ENCODE peak calls at places on chromosomes 16 and 17, in four cellular contexts. E is AG10803, F is Panc1, K is fibroblast of pulmonary artery. H is an unnamed sample.

GRCh38 chr16:59324462-59324861 is 590.3 kb upstream of the GOT2 start:
- DNase-seq in K (no peak), F (no peak), E (no peak), H (no peak)

GRCh38 chr16:12661656-12662172 is 142.0 kb downstream of the CPPED1 start:
- DNase-seq in E (no peak), K (peak), F (no peak), H (peak)

GRCh38 chr16:70746708-70747424 is 54.1 kb downstream of the VAC14 start:
- DNase-seq in F (peak), K (peak), E (peak), H (peak)

GRCh38 chr16:57061084-57061905 is 31.1 kb upstream of the CPNE2 start:
- DNase-seq in K (peak), E (peak), F (no peak), H (peak)

GRCh38 chr17:13003927-13004326 is 13.9 kb downstream of the ELAC2 start:
- DNase-seq in K (no peak), F (no peak), E (no peak), H (no peak)

GRCh38 chr17:74729866-74730265 is 7.2 kb upstream of the RAB37 start:
- DNase-seq in E (no peak), K (no peak), F (no peak), H (no peak)

GRCh38 chr16:46839986-46840443 is 9.0 kb upstream of the C16orf87 start:
- DNase-seq in E (no peak), F (no peak), K (no peak), H (no peak)

GRCh38 chr17:47281246-47281645 is 27.6 kb downstream of the ITGB3 start:
- DNase-seq in K (no peak), E (no peak), F (no peak), H (no peak)

GRCh38 chr17:40091691-40092397 is 8.5 kb downstream of the NR1D1 start:
- DNase-seq in K (no peak), E (no peak), F (no peak), H (no peak)

GRCh38 chr16:66444049-66444481 is 17.0 kb downstream of the BEAN1 start:
- DNase-seq in F (no peak), K (no peak), E (no peak), H (no peak)

GRCh38 chr17:4386406-4386805 is 19.9 kb upstream of the UBE2G1 start:
- DNase-seq in F (no peak), E (no peak), K (peak), H (no peak)

GRCh38 chr16:82061861-82062525 is 26.9 kb downstream of the HSD17B2 start:
- DNase-seq in E (peak), K (peak), F (no peak), H (peak)

GRCh38 chr16:12289175-12290063 is 312.9 kb downstream of the SNX29 start:
- DNase-seq in K (no peak), E (no peak), F (no peak), H (no peak)

GRCh38 chr16:27839419-27839818 is 224.1 kb downstream of the GSG1L start:
- DNase-seq in K (peak), F (no peak), E (peak), H (no peak)

GRCh38 chr17:64679710-64680216 is 17.7 kb upstream of the SMURF2 start:
- DNase-seq in E (peak), K (peak), F (no peak), H (peak)

GRCh38 chr17:14103821-14104220 is 34.5 kb downstream of the COX10 start:
- DNase-seq in F (no peak), E (no peak), K (no peak), H (no peak)

GRCh38 chr17:32875904-32876413 is 965 bp downstream of the MYO1D start:
- DNase-seq in F (no peak), E (peak), K (peak), H (peak)

GRCh38 chr17:38560503-38561318 is 45.0 kb downstream of the SRCIN1 start:
- DNase-seq in E (peak), F (no peak), K (peak), H (peak)

GRCh38 chr16:2252806-2253148 is 1.4 kb upstream of the ECI1 start:
- DNase-seq in F (no peak), K (no peak), E (no peak), H (no peak)

GRCh38 chr16:84369105-84369504 is 767 bp downstream of the ATP2C2 start:
- DNase-seq in E (no peak), F (no peak), K (no peak), H (no peak)
- H3K4me3 ChIP-seq in E (no peak), F (no peak), K (no peak), H (no peak)

GRCh38 chr16:84190731-84191388 is at the start of gene ADAD2:
- DNase-seq in F (no peak), K (no peak), E (no peak), H (no peak)

GRCh38 chr16:84194470-84195200 is 3.7 kb downstream of the ADAD2 start:
- DNase-seq in F (no peak), E (no peak), K (no peak), H (no peak)

GRCh38 chr16:84193480-84193879 is 2.5 kb downstream of the ADAD2 start:
- DNase-seq in F (no peak), E (no peak), K (no peak), H (no peak)

GRCh38 chr16:84194018-84194417 is 3.1 kb downstream of the ADAD2 start:
- DNase-seq in E (no peak), K (no peak), F (no peak), H (no peak)

GRCh38 chr16:84191466-84191865 is 509 bp downstream of the ADAD2 start:
- DNase-seq in E (no peak), F (no peak), K (no peak), H (no peak)
- TF ChIP-seq CTCF in E (no peak), F (no peak), K (no peak), H (no peak)

GRCh38 chr17:418421-418751 is 65.8 kb upstream of the RPH3AL start:
- DNase-seq in E (no peak), K (no peak), F (no peak), H (no peak)

GRCh38 chr17:417691-418420 is 65.2 kb upstream of the RPH3AL start:
- DNase-seq in F (no peak), K (no peak), E (no peak), H (no peak)

GRCh38 chr17:419073-419735 is 66.6 kb upstream of the RPH3AL start:
- DNase-seq in E (no peak), F (no peak), K (no peak), H (no peak)

GRCh38 chr17:413706-414440 is 61.3 kb upstream of the RPH3AL start:
- DNase-seq in E (no peak), K (no peak), F (no peak), H (no peak)

DNA sequence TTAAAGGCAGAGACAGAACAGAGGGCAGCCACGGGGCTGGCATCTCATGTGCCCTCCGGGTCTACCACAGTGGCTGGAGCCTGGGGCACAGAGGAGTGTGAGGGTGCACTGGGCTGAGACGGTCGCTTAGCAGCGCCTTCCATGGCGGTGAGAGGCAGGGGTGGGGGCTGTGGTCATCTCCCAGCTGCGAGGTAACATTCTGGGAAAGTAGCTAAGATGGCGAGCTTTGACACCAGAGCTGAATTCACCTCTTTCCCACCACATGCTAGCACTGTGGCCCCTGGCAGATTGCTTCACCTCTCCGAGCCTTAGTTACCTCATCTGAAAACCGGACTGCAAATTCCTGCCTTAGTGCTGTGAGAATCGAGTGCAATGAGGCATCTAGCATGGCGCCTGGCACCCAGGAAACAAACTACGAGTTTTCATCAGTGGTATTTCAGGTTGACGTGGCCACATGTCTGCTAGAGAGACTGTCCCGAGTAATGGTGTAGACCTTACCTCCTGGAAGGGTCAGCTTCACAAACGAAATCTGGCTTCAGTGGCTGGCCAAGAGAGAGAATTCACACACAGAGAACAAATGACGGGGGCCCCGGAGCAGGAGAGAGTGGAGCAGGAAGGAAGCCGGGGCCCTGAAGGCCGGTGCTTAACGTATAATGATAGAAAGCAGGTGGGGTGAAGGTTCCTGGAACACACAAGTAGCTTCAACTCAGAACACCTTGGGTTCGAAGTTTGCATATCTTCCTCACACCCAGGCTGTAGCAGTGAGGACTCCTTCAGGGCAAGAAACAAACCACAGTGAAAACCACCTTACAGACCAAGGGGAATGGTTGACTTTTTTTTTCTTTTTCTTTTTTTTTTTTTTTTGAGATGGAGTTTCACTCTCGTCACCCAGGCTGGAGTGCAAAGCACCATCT is 63.9 kb upstream of the RPH3AL start:
- DNase-seq in K (no peak), F (no peak), E (no peak), H (no peak)
- H3K4me3 ChIP-seq in K (no peak), F (no peak), E (no peak), H (no peak)

GRCh38 chr17:8420041-8420934 is 15.4 kb upstream of the NDEL1 start:
- DNase-seq in E (peak), K (peak), F (no peak), H (peak)
- TF ChIP-seq CTCF in E (no peak), K (no peak), F (no peak), H (no peak)

GRCh38 chr17:17811381-17812210 is 25.2 kb downstream of the SREBF1 start:
- DNase-seq in E (no peak), K (peak), F (no peak), H (no peak)
- H3K4me3 ChIP-seq in E (no peak), K (no peak), F (peak), H (no peak)

GRCh38 chr17:46063239-46063638 is 64.2 kb downstream of the STH start:
- DNase-seq in K (peak), E (peak), F (no peak), H (peak)
- TF ChIP-seq CTCF in K (no peak), E (no peak), F (no peak), H (no peak)

DNA sequence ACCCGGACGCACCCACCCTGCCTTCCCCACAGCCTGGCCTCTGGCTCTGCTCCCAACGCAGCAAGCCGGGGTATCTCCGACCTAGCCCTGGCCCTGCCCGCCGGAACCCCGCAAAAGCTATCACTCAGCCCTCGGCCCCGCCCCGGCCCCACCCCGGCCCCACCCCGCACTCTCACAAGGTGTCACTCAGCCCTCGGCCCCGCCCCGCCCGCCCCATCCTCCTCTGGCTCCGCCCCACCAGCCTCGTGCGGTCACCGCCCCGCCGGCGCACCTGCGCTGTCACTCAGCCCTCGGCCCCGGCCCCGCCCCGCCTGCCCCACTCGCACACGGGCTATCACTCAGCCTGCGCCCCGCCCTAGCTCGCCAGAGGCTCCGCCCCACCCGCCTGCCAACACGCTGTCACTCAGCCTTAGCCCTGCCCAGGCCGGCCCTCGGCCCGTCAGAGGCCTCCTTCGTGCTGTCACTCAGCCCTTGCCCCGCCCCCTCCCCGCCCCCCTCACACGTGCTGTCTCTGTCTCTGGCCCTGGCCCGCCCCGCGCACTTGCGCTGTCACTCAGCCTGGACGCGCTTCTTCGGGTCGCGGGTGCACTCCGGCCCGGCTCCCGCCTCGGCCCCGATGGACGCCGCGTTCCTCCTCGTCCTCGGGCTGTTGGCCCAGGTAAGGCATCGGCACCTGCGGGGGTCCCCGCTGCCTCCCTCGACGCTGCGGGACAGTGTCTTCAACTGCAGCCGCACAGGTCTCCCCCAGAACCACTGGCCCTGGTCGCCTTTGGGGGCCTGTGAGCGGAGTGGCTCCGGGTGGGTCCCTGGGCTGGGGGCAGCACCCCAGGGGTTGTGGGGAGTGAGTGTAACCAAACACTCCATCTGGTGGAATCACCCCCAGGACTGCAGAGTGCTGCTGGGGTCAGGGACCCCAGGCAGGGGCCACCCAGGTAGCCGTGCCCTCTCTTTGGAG is at the start of gene CDH15:
- DNase-seq in E (peak), F (peak), K (peak), H (peak)
- H3K4me3 ChIP-seq in E (no peak), F (peak), K (no peak), H (no peak)